ENCODE peak calls at places on chromosomes 12 and 14, in nine cellular contexts. H is CD8-positive, alpha-beta T cell; K is adrenal gland; S is left ventricle myocardium inferior; Q is heart left ventricle; L is GM23338; X is pancreas; C is GM10248; G is kidney. R is an unnamed sample.

GRCh38 chr14:73740921-73741326 is 26.7 kb upstream of the PNMA1 start:
- DNase-seq in K (peak; percentile 74), Q (peak; percentile 81), S (peak; percentile 78), H (no peak), X (peak; percentile 81), L (peak; percentile 64), G (peak; percentile 94), C (no peak), R (peak; percentile 92)

GRCh38 chr14:88323520-88324199 is 591 bp upstream of the KCNK10 start:
- DNase-seq in Q (no peak), S (no peak), H (no peak), C (peak; percentile 82), L (peak; percentile 69), K (no peak), X (peak; percentile 14), G (peak; percentile 72), R (no peak)

GRCh38 chr14:96284430-96284829 is 28.4 kb downstream of the BDKRB1 start:
- DNase-seq in L (no peak), H (no peak), X (no peak), K (no peak), G (no peak), C (no peak), S (no peak), Q (no peak), R (no peak)

GRCh38 chr12:80778005-80778541 is 61.4 kb downstream of the MYF5 start:
- DNase-seq in L (no peak), Q (peak; percentile 58), K (peak; percentile 60), G (peak; percentile 77), X (peak; percentile 59), H (no peak), C (peak; percentile 59), S (peak; percentile 31), R (peak; percentile 39)

GRCh38 chr14:58243790-58244555 is 670 bp upstream of the PSMA3 start:
- DNase-seq in X (no peak), C (no peak), L (no peak), G (no peak), S (no peak), Q (no peak), H (no peak), K (no peak), R (no peak)

GRCh38 chr14:61537567-61538463 is 157.5 kb upstream of the HIF1A start:
- DNase-seq in G (no peak), K (no peak), L (peak; percentile 72), X (peak; percentile 81), C (no peak), Q (no peak), S (no peak), H (no peak), R (peak; percentile 82)

GRCh38 chr12:132551271-132552120 is 58.9 kb downstream of the LRCOL1 start:
- DNase-seq in C (no peak), Q (no peak), H (no peak), L (no peak), X (no peak), K (no peak), S (no peak), G (no peak), R (no peak)

GRCh38 chr12:2853626-2854025 is 3.2 kb downstream of the TEX52 start:
- DNase-seq in G (peak; percentile 93), Q (peak; percentile 90), K (peak; percentile 73), C (peak; percentile 75), H (peak; percentile 20), X (peak; percentile 83), S (peak; percentile 84), L (peak; percentile 95), R (peak; percentile 76)

GRCh38 chr14:24965934-24966593 is 83.9 kb downstream of the STXBP6 start:
- DNase-seq in L (no peak), H (no peak), C (no peak), Q (peak; percentile 49), S (peak; percentile 26), X (peak; percentile 46), K (no peak), G (no peak), R (peak; percentile 37)

GRCh38 chr12:43789941-43790340 is 16.2 kb downstream of the TWF1 start:
- DNase-seq in C (no peak), K (no peak), S (no peak), G (no peak), L (no peak), X (no peak), Q (no peak), H (no peak), R (no peak)

GRCh38 chr14:68612049-68612448 is 180.8 kb downstream of the ZFP36L1 start:
- DNase-seq in C (no peak), Q (peak; percentile 75), K (no peak), X (no peak), G (no peak), S (peak; percentile 45), H (no peak), L (no peak), R (no peak)
- TF ChIP-seq CTCF in C (no peak), Q (no peak), K (no peak), X (no peak), G (no peak), S (no peak), H (no peak), L (no peak), R (no peak)

GRCh38 chr14:99187858-99188257 is 84.1 kb downstream of the BCL11B start:
- DNase-seq in C (no peak), L (no peak), X (no peak), G (no peak), S (no peak), H (no peak), Q (no peak), K (no peak), R (no peak)

GRCh38 chr14:99189201-99189801 is 82.7 kb downstream of the BCL11B start:
- DNase-seq in K (no peak), G (no peak), H (peak; percentile 58), S (no peak), C (no peak), Q (no peak), X (no peak), L (no peak), R (no peak)

GRCh38 chr14:99190696-99191662 is 81.0 kb downstream of the BCL11B start:
- DNase-seq in Q (no peak), L (peak; percentile 35), X (no peak), G (no peak), K (no peak), S (no peak), C (no peak), H (no peak), R (no peak)

GRCh38 chr14:99186956-99187690 is 84.9 kb downstream of the BCL11B start:
- DNase-seq in S (no peak), K (no peak), X (no peak), L (no peak), Q (no peak), G (no peak), H (no peak), C (no peak), R (no peak)

DNA sequence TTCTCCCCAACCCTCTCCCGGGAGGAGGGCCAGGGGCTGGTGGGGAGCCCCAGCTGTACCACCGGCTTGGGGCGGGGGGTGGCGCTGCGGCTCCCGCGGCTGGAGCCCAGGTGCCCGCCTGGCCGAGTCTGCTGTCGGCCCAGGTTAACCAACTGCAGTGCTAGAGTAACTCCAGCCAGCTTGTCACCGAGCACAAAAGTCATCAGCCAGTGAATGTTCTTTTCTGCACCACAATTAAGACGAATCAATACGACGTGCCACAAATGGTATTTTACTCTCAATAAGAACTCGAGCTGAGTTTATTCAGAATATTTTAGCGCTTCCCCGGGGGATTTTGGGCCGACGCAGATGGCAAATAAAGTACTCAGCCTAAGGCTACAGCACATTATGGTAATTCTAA is 83.3 kb downstream of the BCL11B start:
- DNase-seq in C (no peak), H (no peak), G (no peak), L (peak; percentile 79), K (no peak), X (no peak), S (no peak), Q (no peak), R (no peak)
- TF ChIP-seq CTCF in C (no peak), H (peak; percentile 58), G (no peak), L (peak; percentile 78), K (no peak), X (no peak), S (no peak), Q (no peak), R (no peak)

GRCh38 chr14:92670177-92670576 is 78.2 kb downstream of the LGMN start:
- DNase-seq in G (no peak), K (no peak), L (no peak), C (no peak), Q (peak; percentile 62), H (no peak), S (no peak), X (no peak), R (no peak)
- TF ChIP-seq CTCF in G (no peak), K (no peak), L (no peak), C (peak; percentile 13), Q (no peak), H (no peak), S (no peak), X (no peak), R (no peak)

GRCh38 chr14:32075636-32076277 is 1.3 kb upstream of the ARHGAP5 start:
- DNase-seq in X (peak; percentile 62), K (peak; percentile 65), L (peak; percentile 30), S (peak; percentile 53), Q (no peak), G (peak; percentile 84), H (no peak), C (peak; percentile 39), R (peak; percentile 68)
- TF ChIP-seq CTCF in X (no peak), K (no peak), L (no peak), S (no peak), Q (no peak), G (no peak), H (no peak), C (no peak), R (no peak)

GRCh38 chr14:64841121-64841611 is 38.5 kb downstream of the SPTB start:
- DNase-seq in K (peak; percentile 19), G (no peak), Q (peak; percentile 52), H (no peak), X (no peak), L (peak; percentile 79), S (no peak), C (no peak), R (no peak)
- TF ChIP-seq CTCF in K (peak; percentile 25), G (peak; percentile 12), Q (peak; percentile 42), H (no peak), X (no peak), L (peak; percentile 64), S (peak; percentile 50), C (no peak), R (no peak)

DNA sequence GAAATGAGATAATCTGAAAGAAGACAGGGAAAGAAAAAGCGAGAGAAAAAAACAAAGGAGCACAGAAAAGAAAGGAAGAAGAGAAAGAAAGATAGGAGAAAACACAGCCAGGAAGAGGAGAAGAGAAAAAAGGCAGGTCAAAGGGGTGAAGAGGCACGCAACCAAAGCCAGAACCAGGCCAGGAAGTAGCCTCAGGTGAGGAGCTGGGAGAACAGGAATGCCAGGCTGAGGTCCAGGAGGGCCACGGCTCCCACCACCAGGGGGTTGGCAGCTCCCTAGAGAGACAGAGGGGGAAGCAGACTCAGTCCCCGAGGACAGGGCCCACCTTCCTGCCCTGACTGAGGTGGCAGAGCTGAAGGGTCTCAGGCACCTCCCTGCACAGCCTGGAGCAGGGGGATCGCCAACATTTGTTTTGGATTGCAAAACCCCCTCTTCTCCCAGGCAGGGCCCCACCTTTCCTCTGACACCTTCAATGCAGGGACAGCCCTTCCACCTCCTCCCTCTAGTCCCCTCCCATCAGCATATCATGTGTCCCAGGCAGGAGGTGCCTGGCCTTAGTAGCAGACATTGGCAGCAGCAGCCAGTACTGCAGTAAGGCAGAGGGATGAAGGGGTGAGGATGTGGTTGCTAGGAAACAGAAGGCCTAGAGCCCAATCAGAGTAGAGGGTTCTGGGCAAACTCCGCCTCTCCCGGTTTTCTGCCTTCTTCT is 2.0 kb upstream of the AP1G2 start:
- DNase-seq in Q (no peak), L (peak; percentile 90), X (no peak), C (no peak), H (no peak), G (peak; percentile 58), S (no peak), K (peak; percentile 35), R (no peak)
- TF ChIP-seq CTCF in Q (no peak), L (no peak), X (no peak), C (no peak), H (no peak), G (no peak), S (no peak), K (no peak), R (no peak)

R was measured in transverse colon.